ENCODE peak calls at places on chromosomes 1 and 21, in seven cellular contexts. D is lower leg skin, W is upper lobe of right lung, N is OCI-LY7, J is HFF-Myc, R is prostate gland, U is progenitor cell of endocrine pancreas. Z is an unnamed sample.

GRCh38 chr1:220908757-220909156 is 29.5 kb downstream of the HLX start:
- DNase-seq in R (no peak), N (no peak), D (no peak), U (no peak), J (no peak), W (no peak), Z (no peak)

GRCh38 chr21:20997633-20998455 is at the start of gene NCAM2:
- DNase-seq in U (peak; percentile 59), J (peak; percentile 1), W (peak; percentile 88), D (peak; percentile 89), N (no peak), R (peak; percentile 53), Z (peak; percentile 86)

GRCh38 chr1:63802109-63802508 is 28.3 kb downstream of the ROR1 start:
- DNase-seq in R (no peak), N (no peak), D (no peak), W (no peak), U (no peak), J (no peak), Z (no peak)

GRCh38 chr1:239947789-239948188 is 143.9 kb upstream of the FMN2 start:
- DNase-seq in D (no peak), J (no peak), N (no peak), W (no peak), U (no peak), R (no peak), Z (no peak)

GRCh38 chr21:44318489-44319285 is 18.8 kb downstream of the PFKL start:
- DNase-seq in D (no peak), R (no peak), U (no peak), J (no peak), N (no peak), W (no peak), Z (no peak)

GRCh38 chr1:44283524-44284173 is 70.4 kb downstream of the DMAP1 start:
- DNase-seq in N (no peak), D (no peak), W (no peak), J (no peak), U (no peak), R (no peak), Z (no peak)

GRCh38 chr1:198168180-198168579 is 11.4 kb downstream of the NEK7 start:
- DNase-seq in W (no peak), D (no peak), U (no peak), R (no peak), J (no peak), N (no peak), Z (no peak)

GRCh38 chr1:181089017-181089776 is 697 bp downstream of the IER5 start:
- DNase-seq in R (no peak), W (peak; percentile 80), D (no peak), U (no peak), J (no peak), N (peak; percentile 63), Z (no peak)

GRCh38 chr1:151311589-151312331 is 15.5 kb downstream of the PI4KB start:
- DNase-seq in N (no peak), D (peak; percentile 89), W (no peak), R (peak; percentile 22), U (no peak), J (peak; percentile 93), Z (peak; percentile 94)

GRCh38 chr1:57091642-57092041 is 125.8 kb upstream of the C8B start:
- DNase-seq in N (no peak), U (no peak), D (no peak), J (no peak), R (no peak), W (no peak), Z (no peak)

GRCh38 chr1:178501705-178502329 is 5.1 kb upstream of the CLEC20A start:
- DNase-seq in J (peak; percentile 38), R (peak; percentile 58), N (peak; percentile 74), U (peak; percentile 73), D (peak; percentile 90), W (peak; percentile 88), Z (peak; percentile 75)
- TF ChIP-seq CTCF in J (peak; percentile 99), R (peak; percentile 69), N (peak; percentile 91), U (peak; percentile 88), D (no peak), W (peak; percentile 92), Z (peak; percentile 53)

GRCh38 chr1:60129916-60130315 is 56.3 kb upstream of the C1orf87 start:
- DNase-seq in U (no peak), N (no peak), R (no peak), J (no peak), W (no peak), D (no peak), Z (no peak)
- TF ChIP-seq CTCF in U (no peak), N (no peak), R (no peak), J (peak; percentile 14), W (no peak), D (no peak), Z (no peak)

DNA sequence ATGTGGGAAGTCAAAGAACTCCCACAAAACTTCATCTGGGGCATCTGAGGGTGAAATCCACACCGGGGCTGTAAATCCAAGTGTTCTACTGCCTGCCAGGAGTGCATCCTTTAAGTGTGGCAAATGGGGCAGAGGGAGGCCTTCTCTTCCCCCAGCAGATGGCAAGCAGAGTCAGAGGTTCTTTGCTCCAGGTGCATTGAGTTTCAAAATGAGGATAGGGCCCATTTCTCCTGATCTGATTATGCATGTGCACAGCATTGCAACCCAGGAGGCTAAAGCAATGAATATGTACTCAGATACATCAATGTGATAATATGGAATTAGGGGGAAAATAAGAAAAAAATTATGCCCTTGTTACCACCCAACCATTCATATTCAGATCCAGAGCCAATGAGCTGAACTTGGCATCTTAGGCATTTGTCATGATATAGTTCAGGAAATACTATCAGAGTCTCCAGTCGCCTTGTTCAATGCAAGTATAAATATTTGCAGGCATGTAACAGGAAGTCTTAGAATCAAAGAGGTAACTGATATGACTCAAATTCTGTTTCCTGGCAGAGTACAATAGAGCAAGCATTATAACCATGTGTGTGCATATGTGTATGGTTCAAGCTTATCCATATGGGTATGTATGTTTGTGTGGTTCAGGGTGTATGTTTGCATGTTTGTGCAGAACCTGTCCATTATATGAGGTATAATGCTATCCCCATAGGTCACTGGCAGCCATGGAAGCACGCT is 473.8 kb upstream of the PKN2 start:
- DNase-seq in J (no peak), W (no peak), N (no peak), U (no peak), D (no peak), R (no peak), Z (no peak)
- TF ChIP-seq CTCF in J (no peak), W (no peak), N (no peak), U (no peak), D (no peak), R (no peak), Z (no peak)

DNA sequence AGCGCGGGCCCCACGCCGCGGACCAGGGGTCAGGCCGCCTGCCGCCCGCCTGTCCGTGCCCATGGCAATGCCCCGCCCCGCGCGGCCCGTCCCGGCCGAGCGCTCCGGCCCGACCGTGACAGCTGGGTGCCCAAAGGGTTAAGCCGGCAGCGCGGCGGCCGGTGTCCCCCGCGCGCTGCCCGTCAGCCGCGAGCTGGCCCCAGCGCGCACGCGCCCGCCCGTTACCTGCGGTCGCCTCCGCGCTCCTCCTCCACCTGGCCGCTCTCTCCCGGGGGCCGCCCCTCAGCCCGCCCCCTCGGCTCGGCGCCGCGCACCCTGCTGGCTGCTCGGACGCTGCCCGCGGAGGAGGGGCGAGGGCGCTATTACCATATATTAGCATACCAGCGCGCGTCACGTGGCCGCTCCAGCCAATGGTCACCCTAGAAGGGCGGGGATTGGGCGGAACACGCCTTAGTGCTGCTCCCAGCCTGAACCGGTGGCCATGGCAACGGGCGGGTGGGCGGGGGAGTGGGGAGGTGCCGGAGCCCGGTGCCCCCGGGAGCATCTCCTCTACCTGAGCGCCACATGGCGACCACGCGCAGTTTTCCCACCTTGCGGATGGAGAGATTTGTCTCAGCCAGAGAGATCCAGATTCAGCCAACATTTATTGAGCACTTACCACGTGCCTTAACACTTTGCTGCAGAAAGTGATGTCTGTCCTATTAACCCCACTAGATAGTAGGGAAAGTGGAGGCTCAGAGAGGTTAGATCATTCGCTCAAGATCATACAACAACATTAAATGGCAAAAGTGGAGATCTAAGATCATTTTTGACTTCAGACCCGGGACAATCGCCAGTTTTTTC is at the start of gene PHC2:
- DNase-seq in N (peak; percentile 93), J (peak; percentile 87), U (peak; percentile 97), D (peak; percentile 99), W (peak; percentile 99), R (peak; percentile 98), Z (peak; percentile 98)
- TF ChIP-seq CTCF in N (peak; percentile 1), J (no peak), U (peak; percentile 29), D (no peak), W (peak; percentile 34), R (peak; percentile 86), Z (no peak)

DNA sequence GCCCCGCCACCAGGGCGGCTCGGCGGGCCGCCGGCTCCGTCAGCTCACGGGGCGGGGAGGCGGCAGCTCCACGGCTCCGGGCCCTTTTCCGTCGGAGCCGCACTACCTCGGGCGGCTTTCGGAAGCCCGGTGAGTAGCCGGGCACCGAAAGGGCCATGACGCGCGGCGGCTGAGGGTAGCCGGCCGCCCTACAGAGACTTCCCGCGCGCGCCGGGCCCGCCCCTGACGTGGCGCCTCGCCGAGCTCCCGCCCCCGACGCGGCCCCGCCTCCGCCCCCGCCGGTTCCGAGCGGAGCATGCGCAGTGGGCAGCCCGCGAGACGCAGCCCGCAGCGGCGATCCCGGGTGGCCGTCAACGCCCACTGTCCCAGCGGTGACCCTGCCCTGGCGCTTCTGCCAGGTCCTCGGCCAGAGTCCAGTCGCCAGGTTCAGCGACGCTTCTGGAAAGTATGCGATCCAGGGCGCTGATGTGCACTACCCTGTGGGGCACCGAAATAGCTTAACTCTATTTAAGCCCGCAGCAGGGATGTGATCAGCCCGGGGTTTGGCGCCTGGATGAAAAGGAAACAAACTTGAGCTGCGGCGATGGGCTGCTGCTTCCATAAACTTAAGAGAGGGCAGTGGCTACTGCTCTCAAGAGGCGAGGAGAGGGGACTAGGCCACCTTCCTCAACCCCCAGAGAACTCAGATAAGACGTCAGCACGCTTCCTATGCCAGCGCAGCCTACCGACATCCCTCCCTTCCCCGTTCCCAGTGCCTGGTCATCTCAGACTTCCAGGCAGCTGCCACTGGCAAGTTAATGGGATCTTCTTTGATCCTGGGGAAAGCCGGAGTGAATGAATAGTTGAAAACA is at the start of gene DONSON:
- DNase-seq in R (peak; percentile 75), D (peak; percentile 96), U (peak; percentile 93), W (peak; percentile 95), J (peak; percentile 32), N (peak; percentile 90), Z (peak; percentile 91)
- TF ChIP-seq CTCF in R (peak; percentile 28), D (no peak), U (no peak), W (no peak), J (no peak), N (peak; percentile 14), Z (no peak)